ENCODE peak calls at places on chromosome 9, in eight cellular contexts. B is CD8-positive, alpha-beta memory T cell; I is adrenal gland; J is GM23248; H is colonic mucosa; F is hepatocyte; W is fibroblast of lung; R is uterus. V is an unnamed sample.

GRCh38 chr9:31582071-31582470 is 802.4 kb upstream of the ACO1 start:
- DNase-seq in B (no peak), I (no peak), J (no peak), H (no peak), F (no peak), W (peak; percentile 8), R (no peak), V (no peak)

GRCh38 chr9:70021026-70021571 is 22.5 kb upstream of the MAMDC2 start:
- DNase-seq in B (no peak), I (no peak), J (peak; percentile 91), H (no peak), F (no peak), W (peak; percentile 82), R (no peak), V (no peak)

GRCh38 chr9:92724528-92725265 is 39.9 kb downstream of the BICD2 start:
- DNase-seq in B (no peak), I (peak; percentile 43), J (no peak), H (peak; percentile 10), F (no peak), W (no peak), R (no peak), V (no peak)

GRCh38 chr9:134317431-134318414 is 8.5 kb upstream of the RXRA start:
- DNase-seq in B (peak; percentile 27), I (no peak), J (peak; percentile 81), H (no peak), F (no peak), W (no peak), R (peak; percentile 14), V (no peak)

GRCh38 chr9:97564291-97565175 is 63.1 kb downstream of the TMOD1 start:
- DNase-seq in B (no peak), I (peak; percentile 96), J (peak; percentile 71), H (peak; percentile 48), F (peak; percentile 68), W (peak; percentile 79), R (no peak), V (no peak)

GRCh38 chr9:85420750-85421149 is 321.0 kb downstream of the AGTPBP1 start:
- DNase-seq in B (no peak), I (no peak), J (no peak), H (no peak), F (peak; percentile 16), W (no peak), R (no peak), V (no peak)

GRCh38 chr9:117247271-117247670 is 167.6 kb downstream of the ASTN2 start:
- DNase-seq in B (no peak), I (no peak), J (peak; percentile 23), H (no peak), F (peak; percentile 19), W (no peak), R (no peak), V (no peak)

GRCh38 chr9:124770359-124771020 is 621 bp downstream of the NR6A1 start:
- DNase-seq in B (peak; percentile 58), I (no peak), J (no peak), H (peak; percentile 67), F (peak; percentile 63), W (no peak), R (no peak), V (peak; percentile 32)

GRCh38 chr9:96139592-96140251 is 162.3 kb downstream of the HSD17B3 start:
- DNase-seq in B (no peak), I (peak; percentile 73), J (peak; percentile 91), H (peak; percentile 57), F (peak; percentile 86), W (peak; percentile 99), R (peak; percentile 27), V (no peak)

GRCh38 chr9:34370970-34371880 is 5.5 kb downstream of the MYORG start:
- DNase-seq in B (no peak), I (no peak), J (peak; percentile 59), H (no peak), F (no peak), W (peak; percentile 11), R (no peak), V (no peak)

GRCh38 chr9:136201609-136202448 is 3.1 kb downstream of the LHX3 start:
- DNase-seq in B (no peak), I (no peak), J (peak; percentile 54), H (no peak), F (peak; percentile 69), W (no peak), R (no peak), V (no peak)

GRCh38 chr9:111412280-111412679 is 71.9 kb downstream of the ECPAS start:
- DNase-seq in B (no peak), I (no peak), J (peak; percentile 6), H (no peak), F (no peak), W (no peak), R (no peak), V (no peak)
- H3K36me3 ChIP-seq in B (peaks cover 25% of the 10 kb centered on the region), I (no peaks in the 10 kb centered on the region), J (peaks cover 87% of the 10 kb centered on the region), H (peaks cover 6% of the 10 kb centered on the region), F (no peaks in the 10 kb centered on the region), W (peaks cover 23% of the 10 kb centered on the region), R (no peaks in the 10 kb centered on the region), V (peaks cover 66% of the 10 kb centered on the region)

DNA sequence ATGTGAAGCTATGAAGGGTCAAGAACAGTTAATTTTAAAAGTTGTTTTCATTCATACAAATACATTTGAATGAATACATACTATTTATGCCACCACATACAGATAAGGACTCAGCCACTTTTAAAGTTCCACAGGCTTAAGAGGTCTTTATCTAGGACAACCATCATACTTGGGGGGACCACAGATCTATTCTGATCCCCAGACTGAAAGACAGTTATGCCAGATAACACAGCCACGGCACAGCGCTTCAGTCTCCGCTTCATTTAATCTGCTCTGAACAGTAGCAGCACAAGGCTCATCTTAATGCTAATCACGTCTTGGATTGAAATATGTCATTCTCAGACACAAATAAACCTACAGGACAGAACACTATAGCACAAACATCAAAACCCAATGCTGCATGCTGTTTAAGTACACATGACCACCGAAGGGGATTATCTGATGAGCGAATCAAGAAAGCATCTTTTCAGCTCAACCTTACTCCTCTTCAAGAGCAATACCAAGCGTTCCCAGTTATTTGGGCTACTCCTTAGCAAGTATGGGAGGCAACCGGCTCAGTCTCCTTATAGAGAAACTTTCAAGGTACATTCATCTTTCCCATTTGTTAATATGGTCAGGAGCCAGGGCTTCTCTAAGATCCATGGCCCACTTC is 33.3 kb downstream of the PUM3 start:
- DNase-seq in B (no peak), I (no peak), J (no peak), H (no peak), F (no peak), W (no peak), R (no peak), V (no peak)
- H3K36me3 ChIP-seq in B (peaks cover 31% of the 10 kb centered on the region), I (no peaks in the 10 kb centered on the region), J (peaks cover 35% of the 10 kb centered on the region), H (no peaks in the 10 kb centered on the region), F (no peaks in the 10 kb centered on the region), W (peaks cover 4% of the 10 kb centered on the region), R (no peaks in the 10 kb centered on the region), V (peaks cover 20% of the 10 kb centered on the region)

GRCh38 chr9:137813651-137814415 is 63.7 kb upstream of the CACNA1B start:
- DNase-seq in B (no peak), I (no peak), J (no peak), H (no peak), F (no peak), W (no peak), R (no peak), V (no peak)

GRCh38 chr9:137813167-137813566 is 64.4 kb upstream of the CACNA1B start:
- DNase-seq in B (no peak), I (no peak), J (no peak), H (no peak), F (no peak), W (no peak), R (no peak), V (no peak)

GRCh38 chr9:137814841-137815240 is 62.7 kb upstream of the CACNA1B start:
- DNase-seq in B (no peak), I (no peak), J (no peak), H (no peak), F (no peak), W (no peak), R (no peak), V (no peak)

GRCh38 chr9:137815256-137816255 is 62.0 kb upstream of the CACNA1B start:
- DNase-seq in B (no peak), I (no peak), J (no peak), H (no peak), F (no peak), W (no peak), R (no peak), V (no peak)

GRCh38 chr9:137814436-137814835 is 63.1 kb upstream of the CACNA1B start:
- DNase-seq in B (no peak), I (no peak), J (no peak), H (no peak), F (no peak), W (no peak), R (no peak), V (no peak)
- H3K36me3 ChIP-seq in B (peaks cover 37% of the 10 kb centered on the region), I (no peaks in the 10 kb centered on the region), J (no peaks in the 10 kb centered on the region), H (no peaks in the 10 kb centered on the region), F (no peaks in the 10 kb centered on the region), W (peaks cover 25% of the 10 kb centered on the region), R (no peaks in the 10 kb centered on the region), V (peaks cover 33% of the 10 kb centered on the region)

DNA sequence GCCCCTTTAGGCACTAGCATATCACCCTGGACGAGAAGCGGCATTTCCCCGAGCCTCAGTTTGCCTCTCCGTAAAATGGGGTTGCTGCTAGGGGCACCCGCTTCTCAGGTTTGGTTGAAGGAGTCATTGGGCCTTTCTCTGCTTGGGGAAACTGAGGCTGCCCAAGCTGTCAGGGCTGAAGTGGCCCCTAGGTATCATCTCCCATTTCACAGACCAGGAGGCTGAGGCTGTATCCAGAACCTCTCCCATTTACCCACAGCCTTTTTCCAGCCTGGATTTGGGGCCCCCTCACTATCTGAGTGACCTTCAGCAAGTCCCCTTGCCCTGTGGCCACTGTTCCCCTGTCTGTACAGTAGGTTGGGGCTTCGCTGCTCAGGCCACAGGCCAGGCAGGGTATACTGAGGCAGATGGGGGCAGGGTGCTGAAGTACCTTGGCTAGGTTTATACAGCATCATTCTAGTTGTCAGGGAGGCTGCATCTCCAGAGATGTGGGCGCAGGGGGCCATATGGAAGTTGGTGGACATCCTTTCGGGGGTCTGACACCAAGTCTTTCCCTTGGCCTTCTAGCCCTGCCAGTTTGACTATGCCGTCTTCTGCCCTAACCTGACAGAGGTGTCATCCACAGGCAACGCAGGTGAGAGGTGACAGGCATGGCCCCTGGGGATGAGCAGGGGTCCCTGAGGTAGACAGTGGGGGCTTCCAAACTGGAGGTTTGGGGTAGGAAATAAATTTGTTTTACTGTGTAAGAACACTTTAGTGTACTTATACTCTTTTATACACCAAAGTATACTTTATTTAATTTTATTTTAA is 7.9 kb downstream of the FPGS start:
- DNase-seq in B (no peak), I (no peak), J (no peak), H (no peak), F (no peak), W (no peak), R (no peak), V (no peak)
- H3K36me3 ChIP-seq in B (peaks cover 35% of the 10 kb centered on the region), I (no peaks in the 10 kb centered on the region), J (peaks cover 14% of the 10 kb centered on the region), H (no peaks in the 10 kb centered on the region), F (no peaks in the 10 kb centered on the region), W (peaks cover 35% of the 10 kb centered on the region), R (no peaks in the 10 kb centered on the region), V (peaks cover 89% of the 10 kb centered on the region)

V was measured in naive thymus-derived CD4-positive, alpha-beta T cell.